ENCODE peak calls at places on chromosomes 5 and 9, in ten cellular contexts. One of them, this sample, is unnamed.

GRCh38 chr9:88387733-88388202 is 476 bp upstream of the SPIN1 start:
- DNase-seq in Peyer's patch: peak; percentile 85
- DNase-seq in cardiac muscle cell: peak; percentile 58
- DNase-seq in CD8-positive, alpha-beta T cell: peak; percentile 64
- DNase-seq in tibial nerve: no peak
- DNase-seq in IMR-90: peak; percentile 52
- DNase-seq in HepG2: peak; percentile 20
- DNase-seq in sigmoid colon: peak; percentile 79
- DNase-seq in heart right ventricle: peak; percentile 33
- DNase-seq in esophagus squamous epithelium: no peak
- DNase-seq in this sample: no peak

GRCh38 chr5:34015120-34015807 is 7.4 kb upstream of the AMACR start:
- DNase-seq in cardiac muscle cell: no peak
- DNase-seq in Peyer's patch: no peak
- DNase-seq in tibial nerve: no peak
- DNase-seq in HepG2: no peak
- DNase-seq in CD8-positive, alpha-beta T cell: no peak
- DNase-seq in esophagus squamous epithelium: no peak
- DNase-seq in heart right ventricle: no peak
- DNase-seq in IMR-90: no peak
- DNase-seq in sigmoid colon: no peak
- DNase-seq in this sample: no peak

GRCh38 chr5:16690243-16690839 is 73.5 kb upstream of the RETREG1 start:
- DNase-seq in IMR-90: peak; percentile 51
- DNase-seq in sigmoid colon: no peak
- DNase-seq in CD8-positive, alpha-beta T cell: no peak
- DNase-seq in tibial nerve: no peak
- DNase-seq in cardiac muscle cell: peak; percentile 66
- DNase-seq in HepG2: peak; percentile 59
- DNase-seq in esophagus squamous epithelium: no peak
- DNase-seq in heart right ventricle: peak; percentile 29
- DNase-seq in Peyer's patch: no peak
- DNase-seq in this sample: no peak

GRCh38 chr9:87535817-87536539 is 38.3 kb downstream of the DAPK1 start:
- DNase-seq in heart right ventricle: no peak
- DNase-seq in IMR-90: no peak
- DNase-seq in CD8-positive, alpha-beta T cell: no peak
- DNase-seq in esophagus squamous epithelium: no peak
- DNase-seq in tibial nerve: no peak
- DNase-seq in sigmoid colon: no peak
- DNase-seq in cardiac muscle cell: no peak
- DNase-seq in Peyer's patch: no peak
- DNase-seq in HepG2: no peak
- DNase-seq in this sample: peak; percentile 64

GRCh38 chr9:120627073-120627472 is 47.1 kb upstream of the CDK5RAP2 start:
- DNase-seq in CD8-positive, alpha-beta T cell: no peak
- DNase-seq in cardiac muscle cell: no peak
- DNase-seq in heart right ventricle: no peak
- DNase-seq in esophagus squamous epithelium: no peak
- DNase-seq in Peyer's patch: no peak
- DNase-seq in tibial nerve: no peak
- DNase-seq in sigmoid colon: no peak
- DNase-seq in IMR-90: no peak
- DNase-seq in HepG2: no peak
- DNase-seq in this sample: no peak

GRCh38 chr9:106883626-106884190 is 20.7 kb downstream of the ZNF462 start:
- DNase-seq in sigmoid colon: no peak
- DNase-seq in CD8-positive, alpha-beta T cell: no peak
- DNase-seq in IMR-90: peak; percentile 52
- DNase-seq in esophagus squamous epithelium: no peak
- DNase-seq in Peyer's patch: no peak
- DNase-seq in tibial nerve: no peak
- DNase-seq in heart right ventricle: no peak
- DNase-seq in HepG2: no peak
- DNase-seq in cardiac muscle cell: no peak
- DNase-seq in this sample: no peak

GRCh38 chr9:15499108-15499507 is 11.7 kb downstream of the PSIP1 start:
- DNase-seq in HepG2: no peak
- DNase-seq in CD8-positive, alpha-beta T cell: no peak
- DNase-seq in heart right ventricle: no peak
- DNase-seq in IMR-90: no peak
- DNase-seq in sigmoid colon: no peak
- DNase-seq in cardiac muscle cell: no peak
- DNase-seq in tibial nerve: no peak
- DNase-seq in esophagus squamous epithelium: no peak
- DNase-seq in Peyer's patch: no peak
- DNase-seq in this sample: no peak

GRCh38 chr5:73497537-73498056 is 645 bp upstream of the BTF3 start:
- DNase-seq in HepG2: no peak
- DNase-seq in Peyer's patch: no peak
- DNase-seq in esophagus squamous epithelium: no peak
- DNase-seq in CD8-positive, alpha-beta T cell: no peak
- DNase-seq in heart right ventricle: no peak
- DNase-seq in IMR-90: no peak
- DNase-seq in sigmoid colon: no peak
- DNase-seq in tibial nerve: no peak
- DNase-seq in cardiac muscle cell: no peak
- DNase-seq in this sample: no peak

GRCh38 chr9:35518981-35519679 is 29.2 kb downstream of the RUSC2 start:
- DNase-seq in esophagus squamous epithelium: no peak
- DNase-seq in CD8-positive, alpha-beta T cell: no peak
- DNase-seq in Peyer's patch: no peak
- DNase-seq in sigmoid colon: no peak
- DNase-seq in HepG2: no peak
- DNase-seq in tibial nerve: no peak
- DNase-seq in IMR-90: peak; percentile 58
- DNase-seq in heart right ventricle: peak; percentile 30
- DNase-seq in cardiac muscle cell: no peak
- DNase-seq in this sample: no peak
- H3K4me3 ChIP-seq in esophagus squamous epithelium: no peak overlapping the region
- H3K4me3 ChIP-seq in CD8-positive, alpha-beta T cell: no peak overlapping the region
- H3K4me3 ChIP-seq in Peyer's patch: no peak overlapping the region
- H3K4me3 ChIP-seq in sigmoid colon: no peak overlapping the region
- H3K4me3 ChIP-seq in HepG2: no peak overlapping the region
- H3K4me3 ChIP-seq in tibial nerve: no peak overlapping the region
- H3K4me3 ChIP-seq in IMR-90: no peak overlapping the region
- H3K4me3 ChIP-seq in heart right ventricle: no peak overlapping the region
- H3K4me3 ChIP-seq in cardiac muscle cell: no peak overlapping the region
- H3K4me3 ChIP-seq in this sample: no peak overlapping the region

GRCh38 chr5:55231476-55232193 is 1.8 kb downstream of the CCNO start:
- DNase-seq in cardiac muscle cell: peak; percentile 46
- DNase-seq in IMR-90: no peak
- DNase-seq in sigmoid colon: no peak
- DNase-seq in CD8-positive, alpha-beta T cell: peak; percentile 57
- DNase-seq in Peyer's patch: peak; percentile 62
- DNase-seq in esophagus squamous epithelium: no peak
- DNase-seq in tibial nerve: no peak
- DNase-seq in HepG2: no peak
- DNase-seq in heart right ventricle: no peak
- DNase-seq in this sample: peak; percentile 22

GRCh38 chr5:55232194-55232984 is 1.0 kb downstream of the CCNO start:
- DNase-seq in IMR-90: no peak
- DNase-seq in cardiac muscle cell: peak; percentile 43
- DNase-seq in heart right ventricle: no peak
- DNase-seq in sigmoid colon: no peak
- DNase-seq in HepG2: no peak
- DNase-seq in esophagus squamous epithelium: no peak
- DNase-seq in tibial nerve: no peak
- DNase-seq in Peyer's patch: peak; percentile 63
- DNase-seq in CD8-positive, alpha-beta T cell: peak; percentile 49
- DNase-seq in this sample: peak; percentile 37

GRCh38 chr5:55230086-55230629 is 3.0 kb upstream of the MCIDAS start:
- DNase-seq in cardiac muscle cell: no peak
- DNase-seq in CD8-positive, alpha-beta T cell: no peak
- DNase-seq in tibial nerve: no peak
- DNase-seq in heart right ventricle: no peak
- DNase-seq in sigmoid colon: no peak
- DNase-seq in IMR-90: no peak
- DNase-seq in esophagus squamous epithelium: no peak
- DNase-seq in HepG2: no peak
- DNase-seq in Peyer's patch: no peak
- DNase-seq in this sample: no peak

GRCh38 chr5:55232985-55233928 is at the start of gene CCNO:
- DNase-seq in tibial nerve: no peak
- DNase-seq in Peyer's patch: peak; percentile 75
- DNase-seq in heart right ventricle: peak; percentile 41
- DNase-seq in IMR-90: peak; percentile 66
- DNase-seq in sigmoid colon: peak; percentile 71
- DNase-seq in HepG2: peak; percentile 18
- DNase-seq in esophagus squamous epithelium: no peak
- DNase-seq in cardiac muscle cell: peak; percentile 90
- DNase-seq in CD8-positive, alpha-beta T cell: peak; percentile 69
- DNase-seq in this sample: peak; percentile 64

DNA sequence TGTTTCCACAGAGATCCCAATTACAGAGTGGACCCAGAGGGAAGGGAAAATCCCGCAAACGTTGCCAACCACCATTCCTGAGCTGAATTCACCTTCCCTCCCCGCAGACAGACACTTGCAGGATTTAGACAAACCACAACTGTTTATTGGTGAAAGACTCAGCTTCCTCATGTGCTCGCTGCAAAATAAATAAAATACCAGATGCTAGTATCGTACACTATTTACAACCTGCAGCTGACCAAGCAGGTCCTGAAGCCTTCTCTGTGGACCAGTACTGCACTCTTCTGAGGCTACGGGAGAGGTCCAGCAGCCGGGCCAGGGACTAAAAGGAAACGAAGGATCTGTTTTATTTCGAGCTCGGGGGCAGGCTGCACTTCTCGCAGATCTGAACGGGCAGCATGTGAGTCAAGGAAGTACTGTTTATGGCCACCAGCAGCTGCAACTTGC is 2.4 kb downstream of the CCNO start:
- DNase-seq in IMR-90: peak; percentile 30
- DNase-seq in cardiac muscle cell: no peak
- DNase-seq in sigmoid colon: no peak
- DNase-seq in Peyer's patch: no peak
- DNase-seq in tibial nerve: no peak
- DNase-seq in heart right ventricle: no peak
- DNase-seq in esophagus squamous epithelium: no peak
- DNase-seq in HepG2: no peak
- DNase-seq in CD8-positive, alpha-beta T cell: no peak
- DNase-seq in this sample: no peak
- H3K27me3 ChIP-seq in IMR-90: peaks cover 90% of the 10 kb centered on the region
- H3K27me3 ChIP-seq in cardiac muscle cell: peaks cover 100% of the 10 kb centered on the region
- H3K27me3 ChIP-seq in sigmoid colon: peaks cover 68% of the 10 kb centered on the region
- H3K27me3 ChIP-seq in Peyer's patch: no peaks in the 10 kb centered on the region
- H3K27me3 ChIP-seq in tibial nerve: peaks cover 95% of the 10 kb centered on the region
- H3K27me3 ChIP-seq in heart right ventricle: peaks cover 41% of the 10 kb centered on the region
- H3K27me3 ChIP-seq in esophagus squamous epithelium: peaks cover 29% of the 10 kb centered on the region
- H3K27me3 ChIP-seq in HepG2: peaks cover 7% of the 10 kb centered on the region
- H3K27me3 ChIP-seq in CD8-positive, alpha-beta T cell: peaks cover 76% of the 10 kb centered on the region
- H3K27me3 ChIP-seq in this sample: peaks cover 1% of the 10 kb centered on the region

DNA sequence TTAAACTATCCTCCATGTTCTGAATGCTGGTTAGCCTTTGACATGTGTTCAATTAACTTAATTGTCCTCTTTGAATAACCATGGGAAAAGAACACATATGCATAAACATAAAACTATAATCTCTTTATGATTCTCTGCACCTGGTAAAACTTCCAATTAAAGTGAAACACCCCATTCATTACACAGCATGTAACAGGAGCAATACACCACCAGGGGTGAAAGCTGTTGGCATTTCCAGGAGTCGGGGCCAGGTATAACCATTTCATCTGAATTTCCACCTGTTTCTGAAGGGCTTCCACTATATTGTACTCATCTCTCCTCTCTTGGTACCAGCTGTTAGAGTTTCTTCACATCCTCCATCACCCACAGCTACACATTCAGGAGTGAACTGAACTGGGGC is 303.8 kb downstream of the EDIL3 start:
- DNase-seq in Peyer's patch: no peak
- DNase-seq in sigmoid colon: no peak
- DNase-seq in heart right ventricle: no peak
- DNase-seq in IMR-90: no peak
- DNase-seq in esophagus squamous epithelium: no peak
- DNase-seq in CD8-positive, alpha-beta T cell: no peak
- DNase-seq in cardiac muscle cell: no peak
- DNase-seq in tibial nerve: no peak
- DNase-seq in HepG2: no peak
- DNase-seq in this sample: no peak
- TF ChIP-seq CTCF in Peyer's patch: no peak
- TF ChIP-seq CTCF in sigmoid colon: no peak
- TF ChIP-seq CTCF in heart right ventricle: no peak
- TF ChIP-seq CTCF in IMR-90: no peak
- TF ChIP-seq CTCF in esophagus squamous epithelium: no peak
- TF ChIP-seq CTCF in CD8-positive, alpha-beta T cell: no peak
- TF ChIP-seq CTCF in cardiac muscle cell: no peak
- TF ChIP-seq CTCF in tibial nerve: no peak
- TF ChIP-seq CTCF in HepG2: no peak
- TF ChIP-seq CTCF in this sample: no peak

GRCh38 chr5:190366-191035 is 794 bp upstream of the LRRC14B start:
- DNase-seq in IMR-90: no peak
- DNase-seq in tibial nerve: no peak
- DNase-seq in cardiac muscle cell: no peak
- DNase-seq in CD8-positive, alpha-beta T cell: no peak
- DNase-seq in sigmoid colon: peak; percentile 42
- DNase-seq in heart right ventricle: no peak
- DNase-seq in esophagus squamous epithelium: no peak
- DNase-seq in HepG2: no peak
- DNase-seq in Peyer's patch: peak; percentile 25
- DNase-seq in this sample: no peak

GRCh38 chr5:189976-190365 is 1.3 kb upstream of the LRRC14B start:
- DNase-seq in sigmoid colon: peak; percentile 56
- DNase-seq in IMR-90: no peak
- DNase-seq in esophagus squamous epithelium: no peak
- DNase-seq in tibial nerve: no peak
- DNase-seq in cardiac muscle cell: no peak
- DNase-seq in Peyer's patch: peak; percentile 25
- DNase-seq in CD8-positive, alpha-beta T cell: no peak
- DNase-seq in heart right ventricle: no peak
- DNase-seq in HepG2: no peak
- DNase-seq in this sample: no peak

GRCh38 chr5:187617-188451 is 3.5 kb upstream of the LRRC14B start:
- DNase-seq in CD8-positive, alpha-beta T cell: no peak
- DNase-seq in IMR-90: no peak
- DNase-seq in Peyer's patch: no peak
- DNase-seq in sigmoid colon: peak; percentile 59
- DNase-seq in esophagus squamous epithelium: no peak
- DNase-seq in heart right ventricle: no peak
- DNase-seq in cardiac muscle cell: no peak
- DNase-seq in tibial nerve: no peak
- DNase-seq in HepG2: no peak
- DNase-seq in this sample: no peak

GRCh38 chr5:189486-189885 is 1.8 kb upstream of the LRRC14B start:
- DNase-seq in HepG2: no peak
- DNase-seq in cardiac muscle cell: no peak
- DNase-seq in esophagus squamous epithelium: no peak
- DNase-seq in tibial nerve: no peak
- DNase-seq in sigmoid colon: peak; percentile 52
- DNase-seq in IMR-90: no peak
- DNase-seq in Peyer's patch: peak; percentile 22
- DNase-seq in heart right ventricle: no peak
- DNase-seq in CD8-positive, alpha-beta T cell: no peak
- DNase-seq in this sample: no peak

DNA sequence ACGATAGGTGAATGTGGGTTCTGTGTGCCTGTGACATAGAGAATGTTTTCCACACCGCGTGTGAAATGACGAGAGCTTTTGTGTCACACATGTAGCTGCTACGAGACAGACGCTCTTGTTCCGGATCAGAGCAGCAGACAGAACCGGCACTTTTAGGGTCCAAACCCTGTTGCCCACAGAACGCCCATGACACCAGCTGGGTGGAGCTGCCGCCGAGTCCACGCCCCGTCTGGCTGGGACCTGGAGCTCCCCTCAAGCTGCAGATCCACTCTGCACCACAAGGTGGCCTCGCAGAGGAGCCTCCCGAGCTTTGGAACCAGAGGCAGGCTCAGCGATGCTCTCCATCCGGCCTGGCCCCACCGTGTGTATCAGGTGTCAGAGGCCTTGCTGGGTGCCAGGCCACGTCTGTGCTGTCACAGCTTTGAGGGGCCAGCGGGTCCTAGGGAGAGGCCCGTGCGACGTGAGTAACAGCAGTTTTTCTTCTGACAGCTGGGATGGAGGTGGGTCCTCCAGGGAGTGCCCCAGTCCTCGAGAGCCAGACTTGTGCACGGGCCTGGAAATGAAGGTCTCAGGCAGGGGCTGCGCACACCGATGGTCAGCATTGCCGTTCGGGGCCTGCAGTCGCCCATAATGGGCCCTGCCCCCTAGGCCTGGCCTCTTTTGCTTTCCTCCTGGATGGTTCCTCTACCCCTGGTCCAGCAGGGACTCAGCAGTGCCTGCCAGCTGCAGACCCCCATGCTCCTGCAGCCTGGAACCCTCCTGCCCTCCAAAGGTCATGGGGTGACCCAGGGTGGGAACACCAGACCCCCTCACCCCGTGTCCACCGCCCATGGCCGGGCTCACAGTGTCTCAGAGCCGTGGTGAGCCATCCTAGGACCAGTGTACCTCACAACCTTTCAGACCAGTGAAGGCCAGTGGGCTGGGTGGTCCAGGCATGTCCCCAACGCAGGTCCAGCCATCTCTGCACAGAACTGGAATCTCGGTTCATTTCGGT is 2.5 kb upstream of the LRRC14B start:
- DNase-seq in heart right ventricle: peak; percentile 88
- DNase-seq in HepG2: peak; percentile 77
- DNase-seq in cardiac muscle cell: peak; percentile 93
- DNase-seq in CD8-positive, alpha-beta T cell: peak; percentile 90
- DNase-seq in sigmoid colon: peak; percentile 94
- DNase-seq in tibial nerve: peak; percentile 75
- DNase-seq in IMR-90: peak; percentile 77
- DNase-seq in esophagus squamous epithelium: peak; percentile 7
- DNase-seq in Peyer's patch: peak; percentile 91
- DNase-seq in this sample: peak; percentile 76
- H3K4me3 ChIP-seq in heart right ventricle: peak overlapping the region; percentile 38
- H3K4me3 ChIP-seq in HepG2: no peak overlapping the region
- H3K4me3 ChIP-seq in cardiac muscle cell: no peak overlapping the region
- H3K4me3 ChIP-seq in CD8-positive, alpha-beta T cell: no peak overlapping the region
- H3K4me3 ChIP-seq in sigmoid colon: peak overlapping the region; percentile 32
- H3K4me3 ChIP-seq in tibial nerve: peak overlapping the region; percentile 26
- H3K4me3 ChIP-seq in IMR-90: no peak overlapping the region
- H3K4me3 ChIP-seq in esophagus squamous epithelium: no peak overlapping the region
- H3K4me3 ChIP-seq in Peyer's patch: peak overlapping the region; percentile 29
- H3K4me3 ChIP-seq in this sample: no peak overlapping the region

This sample was measured in GM06990.